ENCODE peak calls at places on chromosomes 3 and 15, in seven cellular contexts. T is NCI-H2081; J is A172; I is anterior cingulate cortex; B is NCI-H2107; U is activated effector memory CD4-positive, alpha-beta T cell treated with anti-CD3 and anti-CD28 coated beads, Interleukin-2, amount 50 U/mL, for 16 hours; O is breast epithelium. N is an unnamed sample.

GRCh38 chr3:25448750-25449684 is 21.0 kb downstream of the RARB start:
- DNase-seq in T (peak), J (peak), I (peak), B (no peak), U (no peak), O (peak), N (peak)

GRCh38 chr3:11604139-11604895 is 39.4 kb downstream of the VGLL4 start:
- DNase-seq in T (no peak), J (peak), I (no peak), B (no peak), U (no peak), O (no peak), N (no peak)

GRCh38 chr15:83613716-83614115 is 40.2 kb upstream of the ADAMTSL3 start:
- DNase-seq in T (no peak), J (peak), I (peak), B (no peak), U (no peak), O (no peak), N (no peak)

GRCh38 chr15:85963262-85963760 is 116.4 kb upstream of the AGBL1 start:
- DNase-seq in T (no peak), J (no peak), I (no peak), B (no peak), U (no peak), O (no peak), N (no peak)

GRCh38 chr3:4021162-4021561 is 221.9 kb downstream of the LRRN1 start:
- DNase-seq in T (no peak), J (no peak), I (no peak), B (no peak), U (no peak), O (no peak), N (no peak)

GRCh38 chr3:86830566-86830965 is 160.4 kb downstream of the VGLL3 start:
- DNase-seq in T (no peak), J (no peak), I (no peak), B (no peak), U (no peak), O (no peak), N (no peak)

GRCh38 chr3:115512565-115513410 is 110.5 kb upstream of the GAP43 start:
- DNase-seq in T (peak), J (peak), I (peak), B (no peak), U (peak), O (no peak), N (peak)

GRCh38 chr3:164095279-164095678 is 983.0 kb downstream of the SI start:
- DNase-seq in T (no peak), J (no peak), I (no peak), B (no peak), U (no peak), O (no peak), N (no peak)

GRCh38 chr3:151675858-151676615 is 57.7 kb upstream of the AADACL2 start:
- DNase-seq in T (no peak), J (no peak), I (no peak), B (no peak), U (no peak), O (no peak), N (no peak)

GRCh38 chr3:146342971-146343370 is 92.1 kb upstream of the PLSCR4 start:
- DNase-seq in T (no peak), J (no peak), I (no peak), B (no peak), U (no peak), O (no peak), N (no peak)

GRCh38 chr15:69034352-69034751 is 19.9 kb downstream of the NOX5 start:
- DNase-seq in T (no peak), J (peak), I (no peak), B (no peak), U (no peak), O (no peak), N (no peak)

GRCh38 chr15:72098076-72098475 is 19.9 kb downstream of the MYO9A start:
- DNase-seq in T (no peak), J (no peak), I (no peak), B (no peak), U (no peak), O (no peak), N (no peak)

GRCh38 chr3:81716870-81717509 is 44.5 kb downstream of the GBE1 start:
- DNase-seq in T (no peak), J (no peak), I (no peak), B (peak), U (no peak), O (no peak), N (no peak)

GRCh38 chr3:3068358-3068881 is 41.8 kb downstream of the IL5RA start:
- DNase-seq in T (no peak), J (peak), I (no peak), B (no peak), U (no peak), O (no peak), N (no peak)

GRCh38 chr3:138348107-138348949 is at the start of gene MRAS:
- DNase-seq in T (peak), J (peak), I (peak), B (no peak), U (peak), O (peak), N (peak)

GRCh38 chr3:44184319-44184953 is 57.2 kb upstream of the TOPAZ1 start:
- DNase-seq in T (peak), J (no peak), I (peak), B (no peak), U (no peak), O (no peak), N (no peak)

GRCh38 chr15:95409924-95410323 is 920.6 kb upstream of the NR2F2 start:
- DNase-seq in T (no peak), J (no peak), I (no peak), B (no peak), U (no peak), O (no peak), N (no peak)

GRCh38 chr15:34354286-34354685 is 11.2 kb downstream of the NUTM1 start:
- DNase-seq in T (no peak), J (no peak), I (no peak), B (no peak), U (no peak), O (no peak), N (no peak)

GRCh38 chr3:127997961-127998360 is 54.3 kb upstream of the SEC61A1 start:
- DNase-seq in T (no peak), J (no peak), I (no peak), B (no peak), U (no peak), O (peak), N (no peak)

GRCh38 chr3:13419356-13420050 is 619 bp downstream of the NUP210 start:
- DNase-seq in T (no peak), J (no peak), I (peak), B (no peak), U (peak), O (no peak), N (no peak)

GRCh38 chr15:76206325-76206976 is 104.8 kb downstream of the ETFA start:
- DNase-seq in T (peak), J (peak), I (peak), B (peak), U (peak), O (peak), N (peak)

GRCh38 chr3:122916084-122916483 is 111.5 kb downstream of the SEMA5B start:
- DNase-seq in T (no peak), J (no peak), I (no peak), B (no peak), U (no peak), O (no peak), N (no peak)

GRCh38 chr15:86327230-86327865 is 247.7 kb downstream of the AGBL1 start:
- DNase-seq in T (no peak), J (no peak), I (no peak), B (no peak), U (no peak), O (no peak), N (no peak)

GRCh38 chr15:63474810-63475316 is 29.5 kb upstream of the USP3 start:
- DNase-seq in T (no peak), J (no peak), I (no peak), B (no peak), U (peak), O (no peak), N (peak)

GRCh38 chr15:70113304-70113700 is 15.6 kb upstream of the TLE3 start:
- DNase-seq in T (no peak), J (no peak), I (no peak), B (no peak), U (no peak), O (no peak), N (no peak)

GRCh38 chr3:106249159-106249558 is 380.3 kb upstream of the CBLB start:
- DNase-seq in T (no peak), J (no peak), I (no peak), B (no peak), U (no peak), O (no peak), N (no peak)

GRCh38 chr15:65512189-65512588 is 5.3 kb downstream of the DPP8 start:
- DNase-seq in T (no peak), J (no peak), I (peak), B (no peak), U (no peak), O (no peak), N (no peak)

GRCh38 chr3:4757056-4757948 is 221.9 kb upstream of the BHLHE40 start:
- DNase-seq in T (no peak), J (no peak), I (no peak), B (no peak), U (no peak), O (no peak), N (no peak)

GRCh38 chr3:42500909-42501308 is 1.5 kb upstream of the VIPR1 start:
- DNase-seq in T (no peak), J (no peak), I (no peak), B (no peak), U (peak), O (peak), N (no peak)

GRCh38 chr15:63605816-63606215 is 8.6 kb downstream of the FBXL22 start:
- DNase-seq in T (no peak), J (no peak), I (no peak), B (no peak), U (peak), O (no peak), N (no peak)

GRCh38 chr3:125250973-125251372 is 38.4 kb upstream of the SLC12A8 start:
- DNase-seq in T (no peak), J (no peak), I (no peak), B (no peak), U (no peak), O (no peak), N (no peak)

GRCh38 chr3:138361193-138361525 is 12.8 kb downstream of the MRAS start:
- DNase-seq in T (no peak), J (no peak), I (no peak), B (no peak), U (no peak), O (no peak), N (no peak)

GRCh38 chr3:151798476-151798875 is 15.4 kb upstream of the AADAC start:
- DNase-seq in T (no peak), J (peak), I (no peak), B (no peak), U (no peak), O (no peak), N (no peak)

GRCh38 chr3:35224571-35225280 is 414.6 kb upstream of the ARPP21 start:
- DNase-seq in T (no peak), J (no peak), I (no peak), B (no peak), U (no peak), O (no peak), N (peak)

GRCh38 chr15:57438166-57438565 is 61.9 kb downstream of the CGNL1 start:
- DNase-seq in T (no peak), J (no peak), I (no peak), B (no peak), U (no peak), O (no peak), N (no peak)

GRCh38 chr15:98705070-98705469 is 56.7 kb downstream of the IGF1R start:
- DNase-seq in T (no peak), J (no peak), I (no peak), B (no peak), U (no peak), O (no peak), N (no peak)

GRCh38 chr3:38003371-38003816 is 12.8 kb downstream of the VILL start:
- DNase-seq in T (no peak), J (peak), I (peak), B (no peak), U (peak), O (peak), N (no peak)

N was measured in NCI-H446 treated with DMSO at 0.1 percent for 48 hours.